ENCODE peak calls at places on chromosomes 11 and 22, in eight cellular contexts. P is glutamatergic neuron; W is naive B cell; M is effector memory CD8-positive, alpha-beta T cell; X is stimulated activated CD8-positive, alpha-beta memory T cell treated with anti-CD3 and anti-CD28 coated beads, Interleukin-7, amount 100 ng/mL, for 48 hours; I is T-helper 9 cell; G is stimulated activated CD4-positive, alpha-beta T cell treated with anti-CD3 and anti-CD28 coated beads, Interleukin-4, amount 100 ng/mL, for 4 hours; O is posterior cingulate gyrus. V is an unnamed sample.

GRCh38 chr11:115324569-115325432 is 179.4 kb downstream of the CADM1 start:
- DNase-seq in X (no peak), W (no peak), G (no peak), O (no peak), P (no peak), M (peak; percentile 39), I (no peak), V (peak; percentile 13)

GRCh38 chr11:29119691-29120328 is 897.0 kb downstream of the KCNA4 start:
- DNase-seq in G (no peak), M (no peak), I (no peak), O (no peak), X (no peak), W (no peak), P (no peak), V (no peak)

GRCh38 chr11:469684-470667 is 19.9 kb downstream of the PTDSS2 start:
- DNase-seq in O (peak; percentile 80), G (no peak), M (no peak), X (no peak), I (no peak), P (no peak), W (no peak), V (no peak)

GRCh38 chr11:129896062-129896461 is 684 bp upstream of the NFRKB start:
- DNase-seq in G (no peak), M (no peak), O (no peak), X (no peak), P (no peak), W (no peak), I (no peak), V (no peak)

GRCh38 chr11:112922606-112923005 is 38.6 kb upstream of the NCAM1 start:
- DNase-seq in X (no peak), P (no peak), G (no peak), M (no peak), O (no peak), W (no peak), I (no peak), V (peak; percentile 24)

GRCh38 chr11:74084796-74085541 is 76.1 kb upstream of the UCP3 start:
- DNase-seq in M (no peak), I (no peak), W (no peak), X (no peak), O (no peak), G (no peak), P (no peak), V (no peak)

GRCh38 chr11:64827451-64827839 is 17.0 kb downstream of the CDC42BPG start:
- DNase-seq in G (no peak), I (no peak), M (no peak), W (no peak), X (no peak), P (no peak), O (no peak), V (no peak)

GRCh38 chr11:1853376-1854131 is 670 bp downstream of the LSP1 start:
- DNase-seq in W (no peak), G (no peak), P (no peak), I (no peak), M (no peak), X (no peak), O (no peak), V (no peak)

GRCh38 chr22:37334859-37335818 is 52.8 kb downstream of the CYTH4 start:
- DNase-seq in W (no peak), P (peak; percentile 63), X (no peak), I (no peak), G (no peak), O (no peak), M (no peak), V (peak; percentile 74)

GRCh38 chr11:68116126-68116525 is 5.1 kb downstream of the CHKA start:
- DNase-seq in X (no peak), M (no peak), W (no peak), O (no peak), P (no peak), G (no peak), I (no peak), V (no peak)